ENCODE peak calls at places on chromosomes 2 and 18, in nine cellular contexts. One of them, this sample, is unnamed.
A peak's percentile ranks its signal among the peaks of the same experiment; 100 is the strongest.

GRCh38 chr2:86313341-86313740 is 24.1 kb downstream of the REEP1 start:
- DNase-seq in CD8-positive, alpha-beta memory T cell: no peak
- DNase-seq in fibroblast of the aortic adventitia: no peak
- DNase-seq in CD8-positive, alpha-beta T cell: no peak
- DNase-seq in GM23338: no peak
- DNase-seq in left ventricle myocardium superior: no peak
- DNase-seq in NK-92 treated with Interleukin-12 subunit alpha and Interleukin-12 subunit beta, amount 100 ng/mL, for 24 hours: no peak
- DNase-seq in SK-MEL-5: no peak
- DNase-seq in activated naive CD8-positive, alpha-beta T cell treated with anti-CD3 and anti-CD28 coated beads, Interleukin-2, amount 50 U/mL, for 24 hours: no peak
- DNase-seq in this sample: no peak

GRCh38 chr2:172281648-172282576 is 145.5 kb upstream of the ITGA6 start:
- DNase-seq in CD8-positive, alpha-beta memory T cell: no peak
- DNase-seq in fibroblast of the aortic adventitia: peak; percentile 58
- DNase-seq in CD8-positive, alpha-beta T cell: no peak
- DNase-seq in GM23338: no peak
- DNase-seq in left ventricle myocardium superior: no peak
- DNase-seq in NK-92 treated with Interleukin-12 subunit alpha and Interleukin-12 subunit beta, amount 100 ng/mL, for 24 hours: no peak
- DNase-seq in SK-MEL-5: no peak
- DNase-seq in activated naive CD8-positive, alpha-beta T cell treated with anti-CD3 and anti-CD28 coated beads, Interleukin-2, amount 50 U/mL, for 24 hours: no peak
- DNase-seq in this sample: no peak

GRCh38 chr2:228447266-228447915 is 265.9 kb upstream of the SPHKAP start:
- DNase-seq in CD8-positive, alpha-beta memory T cell: no peak
- DNase-seq in fibroblast of the aortic adventitia: no peak
- DNase-seq in CD8-positive, alpha-beta T cell: no peak
- DNase-seq in GM23338: no peak
- DNase-seq in left ventricle myocardium superior: no peak
- DNase-seq in NK-92 treated with Interleukin-12 subunit alpha and Interleukin-12 subunit beta, amount 100 ng/mL, for 24 hours: no peak
- DNase-seq in SK-MEL-5: no peak
- DNase-seq in activated naive CD8-positive, alpha-beta T cell treated with anti-CD3 and anti-CD28 coated beads, Interleukin-2, amount 50 U/mL, for 24 hours: no peak
- DNase-seq in this sample: no peak

GRCh38 chr2:151857650-151858049 is 29.4 kb upstream of the ARL5A start:
- DNase-seq in CD8-positive, alpha-beta memory T cell: no peak
- DNase-seq in fibroblast of the aortic adventitia: no peak
- DNase-seq in CD8-positive, alpha-beta T cell: no peak
- DNase-seq in GM23338: no peak
- DNase-seq in left ventricle myocardium superior: no peak
- DNase-seq in NK-92 treated with Interleukin-12 subunit alpha and Interleukin-12 subunit beta, amount 100 ng/mL, for 24 hours: no peak
- DNase-seq in SK-MEL-5: no peak
- DNase-seq in activated naive CD8-positive, alpha-beta T cell treated with anti-CD3 and anti-CD28 coated beads, Interleukin-2, amount 50 U/mL, for 24 hours: no peak
- DNase-seq in this sample: no peak

GRCh38 chr2:178491612-178492011 is 11.4 kb downstream of the PLEKHA3 start:
- DNase-seq in CD8-positive, alpha-beta memory T cell: no peak
- DNase-seq in fibroblast of the aortic adventitia: no peak
- DNase-seq in CD8-positive, alpha-beta T cell: no peak
- DNase-seq in GM23338: no peak
- DNase-seq in left ventricle myocardium superior: no peak
- DNase-seq in NK-92 treated with Interleukin-12 subunit alpha and Interleukin-12 subunit beta, amount 100 ng/mL, for 24 hours: no peak
- DNase-seq in SK-MEL-5: no peak
- DNase-seq in activated naive CD8-positive, alpha-beta T cell treated with anti-CD3 and anti-CD28 coated beads, Interleukin-2, amount 50 U/mL, for 24 hours: no peak
- DNase-seq in this sample: no peak

GRCh38 chr2:9844581-9844980 is 1.3 kb downstream of the TAF1B start:
- DNase-seq in CD8-positive, alpha-beta memory T cell: no peak
- DNase-seq in fibroblast of the aortic adventitia: peak; percentile 37
- DNase-seq in CD8-positive, alpha-beta T cell: no peak
- DNase-seq in GM23338: no peak
- DNase-seq in left ventricle myocardium superior: no peak
- DNase-seq in NK-92 treated with Interleukin-12 subunit alpha and Interleukin-12 subunit beta, amount 100 ng/mL, for 24 hours: no peak
- DNase-seq in SK-MEL-5: no peak
- DNase-seq in activated naive CD8-positive, alpha-beta T cell treated with anti-CD3 and anti-CD28 coated beads, Interleukin-2, amount 50 U/mL, for 24 hours: no peak
- DNase-seq in this sample: no peak

GRCh38 chr2:46014911-46015654 is 282.1 kb upstream of the EPAS1 start:
- DNase-seq in CD8-positive, alpha-beta memory T cell: no peak
- DNase-seq in fibroblast of the aortic adventitia: peak; percentile 67
- DNase-seq in CD8-positive, alpha-beta T cell: no peak
- DNase-seq in GM23338: peak; percentile 87
- DNase-seq in left ventricle myocardium superior: no peak
- DNase-seq in NK-92 treated with Interleukin-12 subunit alpha and Interleukin-12 subunit beta, amount 100 ng/mL, for 24 hours: no peak
- DNase-seq in SK-MEL-5: peak; percentile 66
- DNase-seq in activated naive CD8-positive, alpha-beta T cell treated with anti-CD3 and anti-CD28 coated beads, Interleukin-2, amount 50 U/mL, for 24 hours: no peak
- DNase-seq in this sample: no peak

GRCh38 chr2:36455011-36455410 is 99.4 kb downstream of the CRIM1 start:
- DNase-seq in CD8-positive, alpha-beta memory T cell: no peak
- DNase-seq in fibroblast of the aortic adventitia: no peak
- DNase-seq in CD8-positive, alpha-beta T cell: no peak
- DNase-seq in GM23338: no peak
- DNase-seq in left ventricle myocardium superior: no peak
- DNase-seq in NK-92 treated with Interleukin-12 subunit alpha and Interleukin-12 subunit beta, amount 100 ng/mL, for 24 hours: no peak
- DNase-seq in SK-MEL-5: no peak
- DNase-seq in activated naive CD8-positive, alpha-beta T cell treated with anti-CD3 and anti-CD28 coated beads, Interleukin-2, amount 50 U/mL, for 24 hours: no peak
- DNase-seq in this sample: no peak

GRCh38 chr2:181876614-181877063 is 14.9 kb upstream of the ITPRID2 start:
- DNase-seq in CD8-positive, alpha-beta memory T cell: no peak
- DNase-seq in fibroblast of the aortic adventitia: peak; percentile 54
- DNase-seq in CD8-positive, alpha-beta T cell: no peak
- DNase-seq in GM23338: no peak
- DNase-seq in left ventricle myocardium superior: no peak
- DNase-seq in NK-92 treated with Interleukin-12 subunit alpha and Interleukin-12 subunit beta, amount 100 ng/mL, for 24 hours: no peak
- DNase-seq in SK-MEL-5: no peak
- DNase-seq in activated naive CD8-positive, alpha-beta T cell treated with anti-CD3 and anti-CD28 coated beads, Interleukin-2, amount 50 U/mL, for 24 hours: no peak
- DNase-seq in this sample: no peak

GRCh38 chr2:179558010-179558911 is 293.6 kb upstream of the SESTD1 start:
- DNase-seq in CD8-positive, alpha-beta memory T cell: no peak
- DNase-seq in fibroblast of the aortic adventitia: no peak
- DNase-seq in CD8-positive, alpha-beta T cell: no peak
- DNase-seq in GM23338: no peak
- DNase-seq in left ventricle myocardium superior: no peak
- DNase-seq in NK-92 treated with Interleukin-12 subunit alpha and Interleukin-12 subunit beta, amount 100 ng/mL, for 24 hours: no peak
- DNase-seq in SK-MEL-5: no peak
- DNase-seq in activated naive CD8-positive, alpha-beta T cell treated with anti-CD3 and anti-CD28 coated beads, Interleukin-2, amount 50 U/mL, for 24 hours: no peak
- DNase-seq in this sample: no peak

GRCh38 chr2:206955253-206955652 is 15.9 kb downstream of the CPO start:
- DNase-seq in CD8-positive, alpha-beta memory T cell: no peak
- DNase-seq in fibroblast of the aortic adventitia: peak; percentile 47
- DNase-seq in CD8-positive, alpha-beta T cell: no peak
- DNase-seq in GM23338: no peak
- DNase-seq in left ventricle myocardium superior: no peak
- DNase-seq in NK-92 treated with Interleukin-12 subunit alpha and Interleukin-12 subunit beta, amount 100 ng/mL, for 24 hours: no peak
- DNase-seq in SK-MEL-5: no peak
- DNase-seq in activated naive CD8-positive, alpha-beta T cell treated with anti-CD3 and anti-CD28 coated beads, Interleukin-2, amount 50 U/mL, for 24 hours: no peak
- DNase-seq in this sample: no peak

GRCh38 chr2:55966431-55967118 is 43.0 kb upstream of the EFEMP1 start:
- DNase-seq in CD8-positive, alpha-beta memory T cell: no peak
- DNase-seq in fibroblast of the aortic adventitia: peak; percentile 42
- DNase-seq in CD8-positive, alpha-beta T cell: no peak
- DNase-seq in GM23338: no peak
- DNase-seq in left ventricle myocardium superior: peak; percentile 69
- DNase-seq in NK-92 treated with Interleukin-12 subunit alpha and Interleukin-12 subunit beta, amount 100 ng/mL, for 24 hours: no peak
- DNase-seq in SK-MEL-5: no peak
- DNase-seq in activated naive CD8-positive, alpha-beta T cell treated with anti-CD3 and anti-CD28 coated beads, Interleukin-2, amount 50 U/mL, for 24 hours: no peak
- DNase-seq in this sample: no peak

GRCh38 chr18:79845164-79845563 is 47.4 kb downstream of the KCNG2 start:
- DNase-seq in CD8-positive, alpha-beta memory T cell: no peak
- DNase-seq in fibroblast of the aortic adventitia: no peak
- DNase-seq in CD8-positive, alpha-beta T cell: no peak
- DNase-seq in GM23338: no peak
- DNase-seq in left ventricle myocardium superior: no peak
- DNase-seq in NK-92 treated with Interleukin-12 subunit alpha and Interleukin-12 subunit beta, amount 100 ng/mL, for 24 hours: no peak
- DNase-seq in SK-MEL-5: no peak
- DNase-seq in activated naive CD8-positive, alpha-beta T cell treated with anti-CD3 and anti-CD28 coated beads, Interleukin-2, amount 50 U/mL, for 24 hours: no peak
- DNase-seq in this sample: peak; percentile 19

GRCh38 chr18:58998421-58999203 is 133.9 kb downstream of the ZNF532 start:
- DNase-seq in CD8-positive, alpha-beta memory T cell: no peak
- DNase-seq in fibroblast of the aortic adventitia: peak; percentile 52
- DNase-seq in CD8-positive, alpha-beta T cell: no peak
- DNase-seq in GM23338: no peak
- DNase-seq in left ventricle myocardium superior: peak; percentile 78
- DNase-seq in NK-92 treated with Interleukin-12 subunit alpha and Interleukin-12 subunit beta, amount 100 ng/mL, for 24 hours: no peak
- DNase-seq in SK-MEL-5: no peak
- DNase-seq in activated naive CD8-positive, alpha-beta T cell treated with anti-CD3 and anti-CD28 coated beads, Interleukin-2, amount 50 U/mL, for 24 hours: no peak
- DNase-seq in this sample: no peak

GRCh38 chr2:9814129-9814868 is 29.0 kb upstream of the TAF1B start:
- DNase-seq in CD8-positive, alpha-beta memory T cell: no peak
- DNase-seq in fibroblast of the aortic adventitia: no peak
- DNase-seq in CD8-positive, alpha-beta T cell: no peak
- DNase-seq in GM23338: no peak
- DNase-seq in left ventricle myocardium superior: no peak
- DNase-seq in NK-92 treated with Interleukin-12 subunit alpha and Interleukin-12 subunit beta, amount 100 ng/mL, for 24 hours: no peak
- DNase-seq in SK-MEL-5: no peak
- DNase-seq in activated naive CD8-positive, alpha-beta T cell treated with anti-CD3 and anti-CD28 coated beads, Interleukin-2, amount 50 U/mL, for 24 hours: no peak
- DNase-seq in this sample: no peak

GRCh38 chr2:227482638-227483340 is 10.8 kb downstream of the AGFG1 start:
- DNase-seq in CD8-positive, alpha-beta memory T cell: no peak
- DNase-seq in fibroblast of the aortic adventitia: peak; percentile 49
- DNase-seq in CD8-positive, alpha-beta T cell: no peak
- DNase-seq in GM23338: no peak
- DNase-seq in left ventricle myocardium superior: no peak
- DNase-seq in NK-92 treated with Interleukin-12 subunit alpha and Interleukin-12 subunit beta, amount 100 ng/mL, for 24 hours: no peak
- DNase-seq in SK-MEL-5: no peak
- DNase-seq in activated naive CD8-positive, alpha-beta T cell treated with anti-CD3 and anti-CD28 coated beads, Interleukin-2, amount 50 U/mL, for 24 hours: no peak
- DNase-seq in this sample: no peak

GRCh38 chr2:53859354-53860159 is at the start of gene GPR75:
- DNase-seq in CD8-positive, alpha-beta memory T cell: no peak
- DNase-seq in fibroblast of the aortic adventitia: peak; percentile 13
- DNase-seq in CD8-positive, alpha-beta T cell: no peak
- DNase-seq in GM23338: peak; percentile 81
- DNase-seq in left ventricle myocardium superior: peak; percentile 61
- DNase-seq in NK-92 treated with Interleukin-12 subunit alpha and Interleukin-12 subunit beta, amount 100 ng/mL, for 24 hours: no peak
- DNase-seq in SK-MEL-5: no peak
- DNase-seq in activated naive CD8-positive, alpha-beta T cell treated with anti-CD3 and anti-CD28 coated beads, Interleukin-2, amount 50 U/mL, for 24 hours: no peak
- DNase-seq in this sample: peak; percentile 73

GRCh38 chr2:183248866-183249567 is 124.8 kb downstream of the NUP35 start:
- DNase-seq in CD8-positive, alpha-beta memory T cell: no peak
- DNase-seq in fibroblast of the aortic adventitia: peak; percentile 58
- DNase-seq in CD8-positive, alpha-beta T cell: no peak
- DNase-seq in GM23338: peak; percentile 67
- DNase-seq in left ventricle myocardium superior: no peak
- DNase-seq in NK-92 treated with Interleukin-12 subunit alpha and Interleukin-12 subunit beta, amount 100 ng/mL, for 24 hours: no peak
- DNase-seq in SK-MEL-5: peak; percentile 57
- DNase-seq in activated naive CD8-positive, alpha-beta T cell treated with anti-CD3 and anti-CD28 coated beads, Interleukin-2, amount 50 U/mL, for 24 hours: no peak
- DNase-seq in this sample: no peak

GRCh38 chr2:99217929-99218501 is 37.0 kb downstream of the MRPL30 start:
- DNase-seq in CD8-positive, alpha-beta memory T cell: no peak
- DNase-seq in fibroblast of the aortic adventitia: peak; percentile 8
- DNase-seq in CD8-positive, alpha-beta T cell: no peak
- DNase-seq in GM23338: no peak
- DNase-seq in left ventricle myocardium superior: no peak
- DNase-seq in NK-92 treated with Interleukin-12 subunit alpha and Interleukin-12 subunit beta, amount 100 ng/mL, for 24 hours: no peak
- DNase-seq in SK-MEL-5: no peak
- DNase-seq in activated naive CD8-positive, alpha-beta T cell treated with anti-CD3 and anti-CD28 coated beads, Interleukin-2, amount 50 U/mL, for 24 hours: no peak
- DNase-seq in this sample: no peak